ENCODE peak calls at places on chromosomes 12 and 14, in ten cellular contexts. One of them, this sample, is unnamed.
A peak's percentile ranks its signal among the peaks of the same experiment; 100 is the strongest.

GRCh38 chr12:14833952-14834351 is 9.4 kb downstream of the ART4 start:
- DNase-seq in H7: no peak
- DNase-seq in NCI-H1092 treated with DMSO at 0.1 percent for 48 hours: no peak
- DNase-seq in dorsolateral prefrontal cortex: no peak
- DNase-seq in HS-27A: no peak
- DNase-seq in amniotic stem cell: no peak
- DNase-seq in epithelial cell of proximal tubule: no peak
- DNase-seq in NCI-H446: no peak
- DNase-seq in EL: peak; percentile 37
- DNase-seq in ureter: no peak
- DNase-seq in this sample: no peak

GRCh38 chr12:115404761-115405470 is 720.9 kb upstream of the TBX3 start:
- DNase-seq in epithelial cell of proximal tubule: peak; percentile 37
- DNase-seq in NCI-H446: no peak
- DNase-seq in HS-27A: no peak
- DNase-seq in amniotic stem cell: peak; percentile 29
- DNase-seq in NCI-H1092 treated with DMSO at 0.1 percent for 48 hours: no peak
- DNase-seq in H7: no peak
- DNase-seq in ureter: no peak
- DNase-seq in dorsolateral prefrontal cortex: no peak
- DNase-seq in EL: peak; percentile 95
- DNase-seq in this sample: no peak

GRCh38 chr12:26648066-26648465 is 184.9 kb downstream of the ITPR2 start:
- DNase-seq in ureter: no peak
- DNase-seq in amniotic stem cell: no peak
- DNase-seq in NCI-H1092 treated with DMSO at 0.1 percent for 48 hours: no peak
- DNase-seq in NCI-H446: no peak
- DNase-seq in EL: no peak
- DNase-seq in H7: no peak
- DNase-seq in epithelial cell of proximal tubule: no peak
- DNase-seq in HS-27A: no peak
- DNase-seq in dorsolateral prefrontal cortex: no peak
- DNase-seq in this sample: no peak

GRCh38 chr14:36176524-36176923 is at the start of gene PTCSC3:
- DNase-seq in NCI-H1092 treated with DMSO at 0.1 percent for 48 hours: no peak
- DNase-seq in epithelial cell of proximal tubule: no peak
- DNase-seq in ureter: no peak
- DNase-seq in NCI-H446: no peak
- DNase-seq in EL: no peak
- DNase-seq in H7: no peak
- DNase-seq in HS-27A: peak; percentile 82
- DNase-seq in dorsolateral prefrontal cortex: no peak
- DNase-seq in amniotic stem cell: no peak
- DNase-seq in this sample: no peak

GRCh38 chr14:101889898-101890297 is 74.5 kb upstream of the DYNC1H1 start:
- DNase-seq in ureter: peak; percentile 7
- DNase-seq in amniotic stem cell: no peak
- DNase-seq in H7: no peak
- DNase-seq in HS-27A: no peak
- DNase-seq in epithelial cell of proximal tubule: no peak
- DNase-seq in dorsolateral prefrontal cortex: no peak
- DNase-seq in NCI-H446: no peak
- DNase-seq in NCI-H1092 treated with DMSO at 0.1 percent for 48 hours: no peak
- DNase-seq in EL: no peak
- DNase-seq in this sample: no peak

GRCh38 chr14:40476005-40476404 is 1043.8 kb upstream of the FBXO33 start:
- DNase-seq in NCI-H1092 treated with DMSO at 0.1 percent for 48 hours: no peak
- DNase-seq in EL: no peak
- DNase-seq in ureter: no peak
- DNase-seq in amniotic stem cell: no peak
- DNase-seq in epithelial cell of proximal tubule: no peak
- DNase-seq in HS-27A: no peak
- DNase-seq in dorsolateral prefrontal cortex: no peak
- DNase-seq in NCI-H446: no peak
- DNase-seq in H7: no peak
- DNase-seq in this sample: no peak

GRCh38 chr14:43135877-43136411 is 1371.1 kb downstream of the FSCB start:
- DNase-seq in amniotic stem cell: no peak
- DNase-seq in ureter: no peak
- DNase-seq in NCI-H446: no peak
- DNase-seq in epithelial cell of proximal tubule: no peak
- DNase-seq in H7: no peak
- DNase-seq in EL: no peak
- DNase-seq in HS-27A: no peak
- DNase-seq in dorsolateral prefrontal cortex: no peak
- DNase-seq in NCI-H1092 treated with DMSO at 0.1 percent for 48 hours: no peak
- DNase-seq in this sample: no peak

GRCh38 chr14:42994001-42994736 is 1387.5 kb downstream of the LRFN5 start:
- DNase-seq in HS-27A: peak; percentile 12
- DNase-seq in NCI-H446: no peak
- DNase-seq in amniotic stem cell: no peak
- DNase-seq in EL: no peak
- DNase-seq in epithelial cell of proximal tubule: no peak
- DNase-seq in ureter: no peak
- DNase-seq in NCI-H1092 treated with DMSO at 0.1 percent for 48 hours: no peak
- DNase-seq in H7: no peak
- DNase-seq in dorsolateral prefrontal cortex: no peak
- DNase-seq in this sample: no peak

GRCh38 chr14:32019271-32019670 is 57.8 kb upstream of the ARHGAP5 start:
- DNase-seq in HS-27A: no peak
- DNase-seq in amniotic stem cell: no peak
- DNase-seq in NCI-H1092 treated with DMSO at 0.1 percent for 48 hours: no peak
- DNase-seq in ureter: no peak
- DNase-seq in epithelial cell of proximal tubule: no peak
- DNase-seq in H7: no peak
- DNase-seq in NCI-H446: no peak
- DNase-seq in EL: no peak
- DNase-seq in dorsolateral prefrontal cortex: no peak
- DNase-seq in this sample: no peak

GRCh38 chr12:54749191-54749818 is 101.1 kb upstream of the DCD start:
- DNase-seq in ureter: no peak
- DNase-seq in HS-27A: peak; percentile 9
- DNase-seq in epithelial cell of proximal tubule: no peak
- DNase-seq in EL: peak; percentile 43
- DNase-seq in H7: peak; percentile 31
- DNase-seq in dorsolateral prefrontal cortex: no peak
- DNase-seq in NCI-H446: peak; percentile 37
- DNase-seq in NCI-H1092 treated with DMSO at 0.1 percent for 48 hours: peak; percentile 68
- DNase-seq in amniotic stem cell: peak; percentile 6
- DNase-seq in this sample: no peak

GRCh38 chr12:46702581-46703344 is 123.0 kb downstream of the SLC38A4 start:
- DNase-seq in EL: peak; percentile 76
- DNase-seq in amniotic stem cell: no peak
- DNase-seq in NCI-H446: no peak
- DNase-seq in epithelial cell of proximal tubule: no peak
- DNase-seq in ureter: peak; percentile 63
- DNase-seq in NCI-H1092 treated with DMSO at 0.1 percent for 48 hours: no peak
- DNase-seq in H7: no peak
- DNase-seq in dorsolateral prefrontal cortex: no peak
- DNase-seq in HS-27A: no peak
- DNase-seq in this sample: no peak

GRCh38 chr12:75660805-75661404 is 149.5 kb upstream of the KRR1 start:
- DNase-seq in epithelial cell of proximal tubule: peak; percentile 83
- DNase-seq in NCI-H446: no peak
- DNase-seq in amniotic stem cell: no peak
- DNase-seq in H7: no peak
- DNase-seq in NCI-H1092 treated with DMSO at 0.1 percent for 48 hours: no peak
- DNase-seq in EL: peak; percentile 72
- DNase-seq in HS-27A: no peak
- DNase-seq in dorsolateral prefrontal cortex: no peak
- DNase-seq in ureter: no peak
- DNase-seq in this sample: no peak

GRCh38 chr12:103524238-103524875 is 28.6 kb upstream of the C12orf42 start:
- DNase-seq in NCI-H1092 treated with DMSO at 0.1 percent for 48 hours: no peak
- DNase-seq in HS-27A: no peak
- DNase-seq in ureter: no peak
- DNase-seq in amniotic stem cell: no peak
- DNase-seq in NCI-H446: no peak
- DNase-seq in epithelial cell of proximal tubule: no peak
- DNase-seq in H7: no peak
- DNase-seq in dorsolateral prefrontal cortex: no peak
- DNase-seq in EL: no peak
- DNase-seq in this sample: no peak

GRCh38 chr12:113591480-113591971 is 119.9 kb upstream of the LHX5 start:
- DNase-seq in NCI-H1092 treated with DMSO at 0.1 percent for 48 hours: peak; percentile 31
- DNase-seq in amniotic stem cell: no peak
- DNase-seq in NCI-H446: no peak
- DNase-seq in EL: no peak
- DNase-seq in dorsolateral prefrontal cortex: no peak
- DNase-seq in H7: peak; percentile 80
- DNase-seq in epithelial cell of proximal tubule: no peak
- DNase-seq in HS-27A: no peak
- DNase-seq in ureter: no peak
- DNase-seq in this sample: no peak

GRCh38 chr12:124334266-124334665 is 39.4 kb downstream of the RFLNA start:
- DNase-seq in NCI-H1092 treated with DMSO at 0.1 percent for 48 hours: no peak
- DNase-seq in HS-27A: no peak
- DNase-seq in H7: no peak
- DNase-seq in NCI-H446: no peak
- DNase-seq in amniotic stem cell: no peak
- DNase-seq in ureter: no peak
- DNase-seq in epithelial cell of proximal tubule: no peak
- DNase-seq in dorsolateral prefrontal cortex: no peak
- DNase-seq in EL: no peak
- DNase-seq in this sample: no peak

GRCh38 chr14:83632375-83632774 is 1897.6 kb upstream of the FLRT2 start:
- DNase-seq in NCI-H446: no peak
- DNase-seq in EL: no peak
- DNase-seq in dorsolateral prefrontal cortex: no peak
- DNase-seq in amniotic stem cell: no peak
- DNase-seq in HS-27A: no peak
- DNase-seq in H7: no peak
- DNase-seq in ureter: no peak
- DNase-seq in epithelial cell of proximal tubule: no peak
- DNase-seq in NCI-H1092 treated with DMSO at 0.1 percent for 48 hours: peak; percentile 17
- DNase-seq in this sample: no peak

GRCh38 chr14:66379116-66379515 is 107.1 kb upstream of the CCDC196 start:
- DNase-seq in epithelial cell of proximal tubule: no peak
- DNase-seq in NCI-H446: no peak
- DNase-seq in NCI-H1092 treated with DMSO at 0.1 percent for 48 hours: no peak
- DNase-seq in dorsolateral prefrontal cortex: no peak
- DNase-seq in EL: no peak
- DNase-seq in ureter: peak; percentile 74
- DNase-seq in H7: no peak
- DNase-seq in HS-27A: no peak
- DNase-seq in amniotic stem cell: no peak
- DNase-seq in this sample: no peak

GRCh38 chr12:110906985-110907384 is 13.4 kb downstream of the MYL2 start:
- DNase-seq in NCI-H1092 treated with DMSO at 0.1 percent for 48 hours: no peak
- DNase-seq in dorsolateral prefrontal cortex: no peak
- DNase-seq in HS-27A: no peak
- DNase-seq in EL: no peak
- DNase-seq in NCI-H446: no peak
- DNase-seq in ureter: no peak
- DNase-seq in epithelial cell of proximal tubule: no peak
- DNase-seq in H7: no peak
- DNase-seq in amniotic stem cell: no peak
- DNase-seq in this sample: no peak

GRCh38 chr14:69671365-69672050 is 60.1 kb downstream of the SUSD6 start:
- DNase-seq in EL: no peak
- DNase-seq in amniotic stem cell: no peak
- DNase-seq in H7: no peak
- DNase-seq in epithelial cell of proximal tubule: no peak
- DNase-seq in ureter: no peak
- DNase-seq in NCI-H1092 treated with DMSO at 0.1 percent for 48 hours: no peak
- DNase-seq in NCI-H446: no peak
- DNase-seq in HS-27A: no peak
- DNase-seq in dorsolateral prefrontal cortex: no peak
- DNase-seq in this sample: no peak

GRCh38 chr12:131530427-131530826 is 180.5 kb upstream of the SFSWAP start:
- DNase-seq in HS-27A: no peak
- DNase-seq in ureter: no peak
- DNase-seq in dorsolateral prefrontal cortex: no peak
- DNase-seq in amniotic stem cell: no peak
- DNase-seq in EL: no peak
- DNase-seq in NCI-H1092 treated with DMSO at 0.1 percent for 48 hours: no peak
- DNase-seq in epithelial cell of proximal tubule: no peak
- DNase-seq in NCI-H446: no peak
- DNase-seq in H7: no peak
- DNase-seq in this sample: peak; percentile 77

GRCh38 chr12:113800201-113800600 is 165.9 kb downstream of the RBM19 start:
- DNase-seq in NCI-H446: no peak
- DNase-seq in ureter: no peak
- DNase-seq in HS-27A: no peak
- DNase-seq in NCI-H1092 treated with DMSO at 0.1 percent for 48 hours: no peak
- DNase-seq in epithelial cell of proximal tubule: no peak
- DNase-seq in EL: no peak
- DNase-seq in H7: no peak
- DNase-seq in amniotic stem cell: no peak
- DNase-seq in dorsolateral prefrontal cortex: no peak
- DNase-seq in this sample: no peak

GRCh38 chr12:74418573-74418972 is 119.1 kb upstream of the ATXN7L3B start:
- DNase-seq in epithelial cell of proximal tubule: no peak
- DNase-seq in dorsolateral prefrontal cortex: no peak
- DNase-seq in amniotic stem cell: no peak
- DNase-seq in NCI-H1092 treated with DMSO at 0.1 percent for 48 hours: no peak
- DNase-seq in EL: no peak
- DNase-seq in HS-27A: no peak
- DNase-seq in NCI-H446: no peak
- DNase-seq in H7: no peak
- DNase-seq in ureter: no peak
- DNase-seq in this sample: no peak

GRCh38 chr14:89303452-89304435 is 113.3 kb downstream of the FOXN3 start:
- DNase-seq in H7: peak; percentile 28
- DNase-seq in HS-27A: peak; percentile 20
- DNase-seq in dorsolateral prefrontal cortex: peak; percentile 46
- DNase-seq in ureter: peak; percentile 64
- DNase-seq in NCI-H446: peak; percentile 28
- DNase-seq in NCI-H1092 treated with DMSO at 0.1 percent for 48 hours: peak; percentile 88
- DNase-seq in amniotic stem cell: peak; percentile 68
- DNase-seq in epithelial cell of proximal tubule: peak; percentile 31
- DNase-seq in EL: peak; percentile 77
- DNase-seq in this sample: no peak

GRCh38 chr12:70487440-70487839 is 121.3 kb downstream of the KCNMB4 start:
- DNase-seq in epithelial cell of proximal tubule: no peak
- DNase-seq in NCI-H1092 treated with DMSO at 0.1 percent for 48 hours: no peak
- DNase-seq in amniotic stem cell: no peak
- DNase-seq in NCI-H446: no peak
- DNase-seq in ureter: no peak
- DNase-seq in EL: no peak
- DNase-seq in dorsolateral prefrontal cortex: no peak
- DNase-seq in HS-27A: no peak
- DNase-seq in H7: no peak
- DNase-seq in this sample: peak; percentile 85

GRCh38 chr12:27965966-27966365 is 6.6 kb downstream of the PTHLH start:
- DNase-seq in dorsolateral prefrontal cortex: no peak
- DNase-seq in HS-27A: no peak
- DNase-seq in NCI-H446: no peak
- DNase-seq in ureter: no peak
- DNase-seq in amniotic stem cell: no peak
- DNase-seq in epithelial cell of proximal tubule: no peak
- DNase-seq in H7: no peak
- DNase-seq in NCI-H1092 treated with DMSO at 0.1 percent for 48 hours: no peak
- DNase-seq in EL: peak; percentile 66
- DNase-seq in this sample: no peak

GRCh38 chr14:95689441-95689840 is 3.2 kb downstream of the TCL1B start:
- DNase-seq in HS-27A: no peak
- DNase-seq in ureter: no peak
- DNase-seq in NCI-H446: no peak
- DNase-seq in EL: no peak
- DNase-seq in amniotic stem cell: no peak
- DNase-seq in NCI-H1092 treated with DMSO at 0.1 percent for 48 hours: no peak
- DNase-seq in H7: no peak
- DNase-seq in dorsolateral prefrontal cortex: no peak
- DNase-seq in epithelial cell of proximal tubule: no peak
- DNase-seq in this sample: no peak

GRCh38 chr12:13536219-13536910 is 339.8 kb downstream of the EMP1 start:
- DNase-seq in NCI-H1092 treated with DMSO at 0.1 percent for 48 hours: no peak
- DNase-seq in dorsolateral prefrontal cortex: no peak
- DNase-seq in HS-27A: no peak
- DNase-seq in amniotic stem cell: no peak
- DNase-seq in H7: no peak
- DNase-seq in ureter: no peak
- DNase-seq in NCI-H446: no peak
- DNase-seq in epithelial cell of proximal tubule: no peak
- DNase-seq in EL: no peak
- DNase-seq in this sample: no peak

GRCh38 chr14:91870001-91870400 is 2.7 kb upstream of the TC2N start:
- DNase-seq in dorsolateral prefrontal cortex: no peak
- DNase-seq in NCI-H446: no peak
- DNase-seq in ureter: no peak
- DNase-seq in EL: no peak
- DNase-seq in amniotic stem cell: no peak
- DNase-seq in HS-27A: no peak
- DNase-seq in H7: no peak
- DNase-seq in epithelial cell of proximal tubule: no peak
- DNase-seq in NCI-H1092 treated with DMSO at 0.1 percent for 48 hours: no peak
- DNase-seq in this sample: no peak